ENCODE peak calls at places on chromosomes 13 and 19, in seven cellular contexts. R, P, A, H, O, I and J are unnamed samples.

GRCh38 chr13:101624210-101624922 is 171.9 kb downstream of the ITGBL1 start:
- DNase-seq in R (no peak), P (no peak), A (peak; percentile 39), H (no peak), O (no peak), I (no peak), J (no peak)

GRCh38 chr19:40208602-40209001 is 9.6 kb downstream of the TTC9B start:
- DNase-seq in R (no peak), P (no peak), A (no peak), H (no peak), O (no peak), I (no peak), J (no peak)

GRCh38 chr19:50414850-50415660 is 3.7 kb upstream of the SPIB start:
- DNase-seq in R (peak; percentile 75), P (peak; percentile 71), A (peak; percentile 24), H (no peak), O (peak; percentile 88), I (peak; percentile 86), J (peak; percentile 85)

GRCh38 chr19:18021121-18021755 is 13.3 kb downstream of the ARRDC2 start:
- DNase-seq in R (peak; percentile 91), P (no peak), A (peak; percentile 80), H (peak; percentile 75), O (peak; percentile 93), I (peak; percentile 64), J (peak; percentile 76)

GRCh38 chr13:110155072-110155471 is 151.9 kb downstream of the COL4A1 start:
- DNase-seq in R (no peak), P (no peak), A (no peak), H (no peak), O (no peak), I (no peak), J (no peak)

GRCh38 chr19:33640773-33641172 is 19.0 kb downstream of the CHST8 start:
- DNase-seq in R (no peak), P (no peak), A (no peak), H (no peak), O (no peak), I (no peak), J (no peak)

GRCh38 chr13:80276371-80277289 is 64.3 kb downstream of the SPRY2 start:
- DNase-seq in R (no peak), P (no peak), A (peak; percentile 9), H (no peak), O (no peak), I (no peak), J (no peak)

GRCh38 chr13:113393572-113394503 is 29.9 kb upstream of the GRTP1 start:
- DNase-seq in R (peak; percentile 83), P (peak; percentile 71), A (peak; percentile 77), H (no peak), O (peak; percentile 92), I (peak; percentile 83), J (peak; percentile 89)

GRCh38 chr19:53328967-53329366 is 4.6 kb upstream of the ZNF845 start:
- DNase-seq in R (peak; percentile 70), P (peak; percentile 33), A (no peak), H (no peak), O (peak; percentile 77), I (no peak), J (no peak)

GRCh38 chr13:100344544-100344943 is 244.0 kb downstream of the GGACT start:
- DNase-seq in R (no peak), P (no peak), A (no peak), H (no peak), O (no peak), I (no peak), J (no peak)

GRCh38 chr19:16316506-16316882 is 8.1 kb upstream of the KLF2 start:
- DNase-seq in R (no peak), P (no peak), A (no peak), H (no peak), O (no peak), I (no peak), J (no peak)

GRCh38 chr19:17718988-17719711 is at the start of gene MAP1S:
- DNase-seq in R (peak; percentile 64), P (peak; percentile 62), A (peak; percentile 47), H (no peak), O (peak; percentile 82), I (peak; percentile 78), J (peak; percentile 84)

GRCh38 chr19:55958356-55958755 is 10.7 kb downstream of the NLRP8 start:
- DNase-seq in R (no peak), P (no peak), A (peak; percentile 96), H (no peak), O (no peak), I (no peak), J (no peak)

GRCh38 chr19:18494267-18494607 is 27.6 kb downstream of the ELL start:
- DNase-seq in R (no peak), P (no peak), A (no peak), H (no peak), O (no peak), I (no peak), J (no peak)